ENCODE peak calls at places on chromosomes 11 and 22, in seven cellular contexts. K is ACHN; V is CD8-positive, alpha-beta T cell; I is stomach; U is nucleus accumbens; B is GM12864; X is IMR-90. N is an unnamed sample.

GRCh38 chr11:10844816-10845215 is 13.0 kb downstream of the ZBED5 start:
- DNase-seq in X (no peak), K (no peak), U (no peak), B (no peak), I (no peak), V (no peak), N (no peak)

GRCh38 chr11:33651555-33651954 is 49.1 kb downstream of the C11orf91 start:
- DNase-seq in X (no peak), K (no peak), U (no peak), I (no peak), B (no peak), V (no peak), N (no peak)

GRCh38 chr11:69443968-69444364 is 37.5 kb upstream of the LINC01488 start:
- DNase-seq in K (no peak), I (no peak), V (no peak), U (no peak), B (no peak), X (peak; percentile 58), N (no peak)

GRCh38 chr22:50531546-50532352 is 1.9 kb upstream of the TYMP start:
- DNase-seq in K (peak; percentile 62), B (no peak), I (peak; percentile 84), X (peak; percentile 41), U (no peak), V (peak; percentile 72), N (no peak)

GRCh38 chr11:65716774-65717405 is 3.7 kb downstream of the RNASEH2C start:
- DNase-seq in X (no peak), B (no peak), K (no peak), V (no peak), U (no peak), I (no peak), N (no peak)

GRCh38 chr11:33829430-33830141 is 55.3 kb upstream of the FBXO3 start:
- DNase-seq in V (peak; percentile 27), X (peak; percentile 74), U (no peak), I (peak; percentile 67), K (peak; percentile 62), B (peak; percentile 33), N (peak; percentile 96)

GRCh38 chr11:70501933-70502540 is 103.7 kb downstream of the CTTN start:
- DNase-seq in K (no peak), I (no peak), B (no peak), U (no peak), V (no peak), X (no peak), N (no peak)

GRCh38 chr22:30474683-30475424 is 3.0 kb upstream of the SEC14L3 start:
- DNase-seq in U (no peak), V (no peak), I (peak; percentile 37), K (no peak), B (no peak), X (no peak), N (no peak)

GRCh38 chr11:58592760-58593472 is 14.1 kb downstream of the ZFP91 start:
- DNase-seq in X (no peak), V (no peak), U (no peak), B (no peak), K (no peak), I (no peak), N (no peak)

GRCh38 chr22:39349967-39350802 is at the start of gene SYNGR1:
- DNase-seq in K (no peak), I (peak; percentile 26), U (no peak), X (no peak), B (no peak), V (no peak), N (peak; percentile 23)

GRCh38 chr11:128095459-128096096 is 491.8 kb downstream of the ETS1 start:
- DNase-seq in B (no peak), I (no peak), K (peak; percentile 1), V (no peak), U (no peak), X (peak; percentile 76), N (peak; percentile 15)

GRCh38 chr11:11857769-11858168 is 16.0 kb downstream of the USP47 start:
- DNase-seq in B (no peak), V (no peak), I (no peak), X (no peak), U (no peak), K (peak; percentile 96), N (no peak)

GRCh38 chr22:50569041-50569459 is 6.3 kb upstream of the SYCE3 start:
- DNase-seq in X (no peak), K (no peak), I (peak; percentile 82), B (no peak), U (no peak), V (no peak), N (no peak)

GRCh38 chr11:107370390-107370789 is 87.2 kb downstream of the CWF19L2 start:
- DNase-seq in V (no peak), X (no peak), B (no peak), I (no peak), K (no peak), U (no peak), N (peak; percentile 4)

GRCh38 chr11:26704249-26704648 is 17.6 kb downstream of the SLC5A12 start:
- DNase-seq in I (no peak), B (no peak), V (no peak), X (no peak), U (no peak), K (no peak), N (no peak)

GRCh38 chr22:49827853-49828598 is at the start of gene BRD1:
- DNase-seq in K (peak; percentile 58), X (peak; percentile 61), U (no peak), V (peak; percentile 47), I (peak; percentile 73), B (no peak), N (peak; percentile 83)

GRCh38 chr11:64765841-64766682 is 6.3 kb upstream of the PYGM start:
- DNase-seq in V (no peak), I (no peak), B (no peak), U (no peak), K (no peak), X (no peak), N (no peak)

GRCh38 chr11:34002420-34002819 is 49.1 kb upstream of the CAPRIN1 start:
- DNase-seq in B (no peak), X (no peak), I (peak; percentile 57), V (no peak), K (no peak), U (no peak), N (no peak)

GRCh38 chr11:64094463-64095223 is 58.9 kb downstream of the FLRT1 start:
- DNase-seq in X (peak; percentile 81), U (no peak), K (peak; percentile 89), B (no peak), V (no peak), I (no peak), N (no peak)

GRCh38 chr11:123196060-123196714 is 1.1 kb upstream of the CLMP start:
- DNase-seq in B (no peak), X (no peak), V (no peak), U (no peak), I (no peak), K (no peak), N (no peak)

GRCh38 chr22:45919504-45920286 is 57.3 kb downstream of the WNT7B start:
- DNase-seq in V (no peak), X (no peak), B (no peak), U (no peak), K (no peak), I (peak; percentile 72), N (no peak)

GRCh38 chr11:21736404-21736803 is 456.5 kb upstream of the ANO5 start:
- DNase-seq in V (no peak), K (no peak), B (no peak), I (no peak), X (no peak), U (no peak), N (no peak)